ENCODE peak calls at places on chromosomes 7 and 10, in four cellular contexts. U is H1, P is HCT116, E is HepG2. Q is an unnamed sample.

GRCh38 chr7:2048531-2048930 is 184.2 kb downstream of the MAD1L1 start:
- DNase-seq in U (no peak), P (no peak), E (no peak), Q (no peak)

GRCh38 chr10:102776779-102777417 is 33.1 kb downstream of the WBP1L start:
- DNase-seq in U (peak), P (no peak), E (peak), Q (peak)

GRCh38 chr10:42933454-42934340 is 143.2 kb upstream of the RET start:
- DNase-seq in U (peak), P (no peak), E (no peak), Q (no peak)

GRCh38 chr7:120216947-120217346 is 56.0 kb upstream of the KCND2 start:
- DNase-seq in U (no peak), P (no peak), E (no peak), Q (no peak)

GRCh38 chr10:50641636-50642035 is 17.9 kb upstream of the SGMS1 start:
- DNase-seq in U (no peak), P (no peak), E (no peak), Q (no peak)

GRCh38 chr7:64182036-64182790 is 24.8 kb upstream of the ZNF735 start:
- DNase-seq in U (no peak), P (no peak), E (no peak), Q (no peak)

GRCh38 chr7:129343099-129343700 is 91.0 kb upstream of the STRIP2 start:
- DNase-seq in U (no peak), P (peak), E (peak), Q (no peak)

GRCh38 chr7:157550300-157551275 is 213.8 kb downstream of the DNAJB6 start:
- DNase-seq in U (no peak), P (no peak), E (no peak), Q (no peak)

GRCh38 chr7:131040467-131040932 is 287.2 kb upstream of the MKLN1 start:
- DNase-seq in U (peak), P (peak), E (peak), Q (no peak)

GRCh38 chr7:143316492-143316891 is 581 bp downstream of the CLCN1 start:
- DNase-seq in U (no peak), P (no peak), E (no peak), Q (no peak)

DNA sequence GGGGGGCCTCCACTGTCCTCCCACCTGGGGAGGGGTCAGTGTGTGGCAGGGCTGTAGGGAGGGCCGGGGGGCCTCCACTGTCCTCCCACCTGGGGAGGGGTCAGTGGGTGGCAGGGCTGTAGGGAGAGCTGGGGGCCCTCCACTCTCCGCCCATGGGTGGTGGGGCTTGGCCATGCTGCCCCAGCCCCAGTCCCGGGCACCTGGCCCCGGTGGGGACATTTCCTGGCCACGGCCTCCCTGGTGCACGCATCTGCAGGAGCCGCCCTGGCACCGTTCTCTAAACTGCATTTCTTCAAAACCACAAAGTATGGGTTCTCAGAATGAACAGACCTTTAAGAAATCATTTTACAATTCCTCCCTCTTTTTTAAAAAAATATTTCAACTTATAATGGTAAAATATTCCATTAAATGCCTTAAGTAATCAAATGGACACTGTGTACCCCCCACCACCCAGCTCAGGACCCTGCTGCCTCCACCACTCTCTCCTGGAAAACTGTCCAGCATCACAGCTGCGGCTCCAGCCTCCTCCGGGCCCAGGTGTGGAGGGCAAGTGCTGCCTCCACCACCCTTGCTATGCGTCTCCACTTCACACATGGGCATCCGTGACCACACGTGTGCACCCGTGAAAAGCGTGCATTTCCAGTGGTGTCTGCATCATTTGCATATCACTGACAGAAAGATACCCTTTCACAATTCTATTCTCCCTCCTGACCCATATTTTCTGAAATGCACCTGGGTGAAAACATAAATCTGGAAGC is 89.5 kb upstream of the PDGFA start:
- DNase-seq in U (no peak), P (no peak), E (no peak), Q (no peak)
- TF ChIP-seq JUND in U (no peak), P (no peak), E (no peak), Q (no peak)

GRCh38 chr10:46273506-46274477 is 13.0 kb upstream of the ANTXRL start:
- DNase-seq in U (peak), P (no peak), E (peak), Q (no peak)
- TF ChIP-seq JUND in U (no peak), P (no peak), E (no peak), Q (no peak)

DNA sequence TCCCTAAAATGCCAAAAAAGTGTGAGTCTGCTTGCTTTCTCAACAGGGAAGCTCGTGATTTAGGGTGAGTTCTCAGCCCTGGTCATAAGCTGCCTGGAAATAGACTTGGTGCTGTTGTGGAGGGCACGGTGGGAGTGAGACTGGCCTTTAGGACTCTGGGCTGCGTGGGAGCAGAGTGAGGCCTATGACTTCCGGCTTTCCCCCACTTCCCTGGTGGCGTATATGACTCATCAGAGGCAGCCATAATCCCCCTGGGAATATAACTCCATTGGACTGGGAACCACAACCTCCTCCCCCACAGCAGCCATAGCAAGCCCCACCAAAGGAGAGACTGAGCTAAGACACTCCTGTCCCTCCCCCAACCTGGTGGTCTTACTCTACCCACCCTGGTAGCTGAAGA is 95.0 kb downstream of the PON1 start:
- DNase-seq in U (no peak), P (no peak), E (no peak), Q (no peak)
- TF ChIP-seq JUND in U (no peak), P (no peak), E (no peak), Q (no peak)

GRCh38 chr10:97894092-97894491 is 44.4 kb downstream of the GOLGA7B start:
- DNase-seq in U (no peak), P (no peak), E (no peak), Q (no peak)

GRCh38 chr10:97895084-97895483 is 45.4 kb downstream of the GOLGA7B start:
- DNase-seq in U (no peak), P (no peak), E (no peak), Q (no peak)

GRCh38 chr10:97896756-97897155 is 47.1 kb downstream of the GOLGA7B start:
- DNase-seq in U (no peak), P (no peak), E (no peak), Q (no peak)

GRCh38 chr10:97898429-97898828 is 48.8 kb downstream of the GOLGA7B start:
- DNase-seq in U (no peak), P (no peak), E (no peak), Q (no peak)

GRCh38 chr10:97895915-97896314 is 46.3 kb downstream of the GOLGA7B start:
- DNase-seq in U (no peak), P (no peak), E (no peak), Q (no peak)
- TF ChIP-seq JUND in U (no peak), P (no peak), E (no peak), Q (no peak)

GRCh38 chr10:6915307-6915706 is 335.2 kb upstream of the PRKCQ start:
- DNase-seq in U (no peak), P (no peak), E (no peak), Q (no peak)

GRCh38 chr10:6912021-6912420 is 331.9 kb upstream of the PRKCQ start:
- DNase-seq in U (no peak), P (no peak), E (no peak), Q (no peak)

GRCh38 chr10:6916601-6917000 is 336.5 kb upstream of the PRKCQ start:
- DNase-seq in U (no peak), P (no peak), E (no peak), Q (no peak)

GRCh38 chr10:6912929-6913328 is 332.9 kb upstream of the PRKCQ start:
- DNase-seq in U (no peak), P (no peak), E (no peak), Q (no peak)

GRCh38 chr10:6912424-6912823 is 332.3 kb upstream of the PRKCQ start:
- DNase-seq in U (no peak), P (no peak), E (no peak), Q (no peak)
- TF ChIP-seq JUND in U (no peak), P (no peak), E (no peak), Q (no peak)

GRCh38 chr10:122564980-122565379 is 4.4 kb downstream of the DMBT1 start:
- DNase-seq in U (no peak), P (no peak), E (no peak), Q (no peak)

GRCh38 chr10:122565766-122566206 is 5.2 kb downstream of the DMBT1 start:
- DNase-seq in U (peak), P (peak), E (peak), Q (peak)

GRCh38 chr10:122568551-122568950 is 8.0 kb downstream of the DMBT1 start:
- DNase-seq in U (no peak), P (no peak), E (no peak), Q (no peak)

GRCh38 chr10:122566632-122567031 is 6.1 kb downstream of the DMBT1 start:
- DNase-seq in U (no peak), P (no peak), E (no peak), Q (no peak)

DNA sequence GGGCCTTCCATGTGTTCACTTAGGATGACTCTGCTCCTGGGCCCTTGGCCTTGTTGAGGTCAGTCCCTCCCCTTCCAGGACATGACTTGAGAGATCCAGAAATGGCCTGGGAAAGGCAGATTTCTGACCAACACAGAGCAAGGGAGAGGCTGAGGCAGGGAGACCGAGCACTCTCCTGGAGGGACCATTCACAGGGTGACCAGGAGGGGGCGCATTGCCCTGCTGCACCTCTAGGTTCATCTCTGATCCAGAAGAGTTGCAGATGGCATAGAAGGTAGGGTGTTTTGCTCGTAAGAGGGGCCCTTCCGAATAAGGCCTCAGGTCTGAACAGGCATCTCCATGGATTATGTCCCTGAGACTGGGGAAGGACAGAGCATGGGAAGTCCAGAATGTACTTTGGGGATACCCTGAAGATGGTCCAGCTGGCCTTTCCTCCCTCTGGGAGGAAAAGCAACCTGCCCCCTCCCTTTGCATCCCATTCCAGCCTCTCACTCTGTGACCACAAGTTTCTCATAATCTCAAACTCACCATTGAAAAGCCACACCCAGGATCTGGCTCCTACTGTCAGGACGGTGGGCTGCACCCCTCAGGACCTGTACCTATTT is 6.6 kb downstream of the DMBT1 start:
- DNase-seq in U (peak), P (peak), E (no peak), Q (no peak)
- TF ChIP-seq JUND in U (no peak), P (no peak), E (no peak), Q (no peak)

DNA sequence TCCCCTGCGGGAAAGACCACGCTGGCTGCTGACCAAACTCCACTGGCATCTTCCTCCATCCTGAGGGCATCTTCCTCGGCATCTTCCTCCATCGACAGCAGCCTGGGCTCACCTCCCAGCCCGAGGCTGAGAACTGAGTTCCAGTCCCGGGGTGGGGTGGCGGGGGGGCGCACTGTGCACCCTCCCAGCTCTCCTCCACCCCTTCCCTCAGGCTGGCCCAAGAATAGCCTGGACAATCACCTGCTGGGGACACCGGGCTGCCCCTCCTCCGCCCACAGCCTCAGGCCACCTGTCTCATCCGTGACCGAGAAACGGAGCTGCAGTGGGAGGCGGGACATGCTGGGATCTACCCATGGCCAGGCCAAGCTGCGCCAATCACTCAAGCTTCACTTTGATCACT is 37.2 kb downstream of the DIP2C start:
- DNase-seq in U (no peak), P (no peak), E (no peak), Q (no peak)
- TF ChIP-seq JUND in U (no peak), P (no peak), E (no peak), Q (no peak)

GRCh38 chr10:100148353-100149211 is 37.2 kb downstream of the ERLIN1 start:
- DNase-seq in U (no peak), P (peak), E (peak), Q (no peak)
- TF ChIP-seq JUND in U (no peak), P (peak), E (no peak), Q (no peak)

GRCh38 chr7:154911862-154912261 is 91.1 kb downstream of the PAXIP1 start:
- DNase-seq in U (no peak), P (no peak), E (no peak), Q (no peak)

GRCh38 chr7:154911411-154911810 is 91.5 kb downstream of the PAXIP1 start:
- DNase-seq in U (no peak), P (no peak), E (no peak), Q (no peak)

GRCh38 chr7:154913645-154914579 is 89.0 kb downstream of the PAXIP1 start:
- DNase-seq in U (peak), P (peak), E (peak), Q (peak)

GRCh38 chr7:154914580-154915380 is 88.1 kb downstream of the PAXIP1 start:
- DNase-seq in U (peak), P (no peak), E (no peak), Q (no peak)

GRCh38 chr7:154912921-154913644 is 89.8 kb downstream of the PAXIP1 start:
- DNase-seq in U (no peak), P (no peak), E (no peak), Q (no peak)
- TF ChIP-seq JUND in U (no peak), P (no peak), E (no peak), Q (no peak)

DNA sequence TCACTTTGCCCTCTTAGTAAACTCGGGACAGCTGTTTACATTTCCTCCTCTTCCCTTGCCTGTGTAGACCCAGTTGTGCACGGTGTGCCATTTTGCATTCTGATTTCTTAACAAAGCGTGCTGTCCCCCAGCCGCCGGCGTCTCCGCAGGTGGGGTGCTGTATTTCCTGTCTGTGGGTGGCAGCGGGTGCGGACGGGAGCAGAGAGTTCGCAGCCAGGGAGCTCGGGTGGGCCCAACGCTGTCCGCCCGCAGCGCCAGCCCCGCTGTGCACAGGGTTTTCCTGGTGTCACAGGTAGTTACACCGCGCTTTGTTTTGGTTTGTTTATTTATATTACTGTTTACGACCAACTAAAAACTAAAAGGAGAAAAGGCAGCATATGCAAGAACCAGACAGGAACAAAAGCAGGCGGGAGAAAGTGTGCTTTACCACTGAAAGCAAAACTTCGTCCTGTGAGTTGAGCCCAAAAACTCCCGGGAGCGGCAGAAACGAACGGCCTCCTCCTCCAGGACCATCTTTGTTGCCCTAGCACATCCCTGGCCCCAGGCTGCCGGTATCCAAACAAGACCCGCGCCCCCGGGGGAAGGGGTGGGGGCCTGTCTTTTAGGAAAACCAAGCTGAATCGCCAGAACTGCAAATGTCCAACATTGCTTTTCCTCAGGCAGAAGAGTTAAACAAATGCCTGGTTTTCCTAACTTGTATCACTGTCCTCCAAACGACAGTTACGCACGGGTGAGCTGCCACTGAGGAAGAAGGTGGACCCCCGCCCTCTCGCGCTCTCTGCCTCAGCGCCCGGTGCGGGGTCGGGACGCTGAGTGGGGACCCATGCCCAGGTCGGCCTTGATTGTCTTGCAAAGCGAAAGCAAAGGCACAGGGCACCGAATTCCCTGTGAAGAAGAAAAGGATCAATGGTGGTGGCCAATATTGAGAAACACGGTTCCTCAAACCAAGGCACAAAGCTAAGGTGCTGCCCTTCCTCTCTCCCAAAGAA is 45.9 kb upstream of the DRGX start:
- DNase-seq in U (no peak), P (no peak), E (no peak), Q (no peak)
- TF ChIP-seq JUND in U (no peak), P (no peak), E (no peak), Q (no peak)

Q was measured in T47D.